ENCODE peak calls at places on chromosomes 1 and 21, in four cellular contexts. O is IMR-90, S is K562, F is GM12878. E is an unnamed sample.

GRCh38 chr1:45884700-45885099 is 81.3 kb downstream of the MAST2 start:
- DNase-seq in O (peak), S (no peak), F (no peak), E (no peak)

GRCh38 chr1:55504306-55504706 is 289.1 kb upstream of the USP24 start:
- DNase-seq in O (no peak), S (no peak), F (no peak), E (no peak)

GRCh38 chr1:54461731-54462596 is 55.8 kb upstream of the SSBP3 start:
- DNase-seq in O (no peak), S (no peak), F (no peak), E (no peak)

GRCh38 chr21:31873696-31874599 is 1.1 kb downstream of the HUNK start:
- DNase-seq in O (peak), S (peak), F (no peak), E (no peak)

GRCh38 chr1:9275567-9276034 is 17.1 kb upstream of the SPSB1 start:
- DNase-seq in O (peak), S (peak), F (peak), E (peak)

GRCh38 chr1:17128361-17128760 is 9.1 kb upstream of the PADI2 start:
- DNase-seq in O (peak), S (no peak), F (no peak), E (peak)

GRCh38 chr1:229070168-229070567 is 200.7 kb upstream of the RAB4A start:
- DNase-seq in O (peak), S (no peak), F (no peak), E (peak)

GRCh38 chr1:225694151-225694603 is 41.3 kb upstream of the ENAH start:
- DNase-seq in O (peak), S (no peak), F (no peak), E (peak)

GRCh38 chr21:17435565-17436543 is 77.0 kb upstream of the CXADR start:
- DNase-seq in O (no peak), S (no peak), F (no peak), E (peak)

GRCh38 chr1:156595016-156595415 is 3.4 kb downstream of the NAXE start:
- DNase-seq in O (no peak), S (no peak), F (no peak), E (no peak)

GRCh38 chr1:14476170-14476955 is 122.1 kb upstream of the KAZN start:
- DNase-seq in O (peak), S (no peak), F (no peak), E (no peak)

GRCh38 chr1:211548321-211549091 is 30.5 kb downstream of the SLC30A1 start:
- DNase-seq in O (no peak), S (peak), F (no peak), E (no peak)

GRCh38 chr1:217769768-217770167 is 138.6 kb downstream of the SPATA17 start:
- DNase-seq in O (no peak), S (no peak), F (no peak), E (no peak)

GRCh38 chr21:30233636-30234035 is 17.7 kb upstream of the CLDN8 start:
- DNase-seq in O (no peak), S (no peak), F (no peak), E (no peak)
- H3K4me2 ChIP-seq in O (no peak), S (no peak), F (no peak), E (no peak)

GRCh38 chr1:228018961-228019721 is 12.3 kb downstream of the WNT3A start:
- DNase-seq in O (no peak), S (no peak), F (no peak), E (no peak)
- TF ChIP-seq FOS in O (no peak), S (no peak), F (no peak), E (no peak)

GRCh38 chr21:44985441-44986401 is 45.9 kb downstream of the SLX9 start:
- DNase-seq in O (no peak), S (no peak), F (no peak), E (no peak)
- H3K4me2 ChIP-seq in O (no peak), S (no peak), F (no peak), E (no peak)

GRCh38 chr1:43975249-43975961 is 645 bp downstream of the ATP6V0B start:
- DNase-seq in O (no peak), S (peak), F (no peak), E (peak)
- TF ChIP-seq FOS in O (no peak), S (no peak), F (no peak), E (no peak)

DNA sequence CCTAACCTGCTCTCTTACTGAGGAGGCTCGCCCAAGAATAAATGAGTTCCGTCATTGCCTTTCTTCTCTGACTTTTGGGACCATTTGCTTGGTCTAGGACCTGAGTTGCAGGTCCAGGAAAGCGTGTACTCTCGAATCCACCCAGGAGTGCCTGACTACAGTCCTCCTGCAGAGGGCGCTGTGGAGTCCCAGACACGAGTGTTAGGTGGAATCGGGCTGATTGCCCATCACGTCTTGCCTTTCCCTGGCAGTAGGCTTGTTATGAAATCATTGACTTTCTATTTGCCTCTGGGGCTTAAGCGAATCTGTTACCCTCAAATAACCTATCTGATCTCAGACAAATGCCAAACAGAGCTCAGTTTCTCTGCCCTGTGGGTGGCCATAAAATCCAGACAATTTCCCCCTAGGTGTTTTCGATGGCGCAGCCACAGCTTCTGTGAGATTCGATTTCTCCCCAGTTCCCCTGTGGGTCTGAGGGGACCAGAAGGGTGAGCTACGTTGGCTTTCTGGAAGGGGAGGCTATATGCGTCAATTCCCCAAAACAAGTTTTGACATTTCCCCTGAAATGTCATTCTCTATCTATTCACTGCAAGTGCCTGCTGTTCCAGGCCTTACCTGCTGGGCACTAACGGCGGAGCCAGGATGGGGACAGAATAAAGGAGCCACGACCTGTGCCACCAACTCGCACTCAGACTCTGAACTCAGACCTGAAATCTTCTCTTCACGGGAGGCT is at the start of gene IL20:
- DNase-seq in O (peak), S (peak), F (peak), E (peak)
- H3K4me2 ChIP-seq in O (no peak), S (peak), F (no peak), E (no peak)

GRCh38 chr1:197027359-197027758 is 39.7 kb downstream of the F13B start:
- DNase-seq in O (no peak), S (no peak), F (no peak), E (no peak)
- TF ChIP-seq FOS in O (no peak), S (no peak), F (no peak), E (no peak)

GRCh38 chr1:204344665-204345064 is 15.1 kb downstream of the PLEKHA6 start:
- DNase-seq in O (no peak), S (no peak), F (no peak), E (no peak)
- H3K4me2 ChIP-seq in O (no peak), S (no peak), F (no peak), E (no peak)

GRCh38 chr1:165666152-165666551 is 32.2 kb downstream of the ALDH9A1 start:
- DNase-seq in O (peak), S (no peak), F (no peak), E (no peak)
- TF ChIP-seq FOS in O (no peak), S (no peak), F (no peak), E (no peak)

DNA sequence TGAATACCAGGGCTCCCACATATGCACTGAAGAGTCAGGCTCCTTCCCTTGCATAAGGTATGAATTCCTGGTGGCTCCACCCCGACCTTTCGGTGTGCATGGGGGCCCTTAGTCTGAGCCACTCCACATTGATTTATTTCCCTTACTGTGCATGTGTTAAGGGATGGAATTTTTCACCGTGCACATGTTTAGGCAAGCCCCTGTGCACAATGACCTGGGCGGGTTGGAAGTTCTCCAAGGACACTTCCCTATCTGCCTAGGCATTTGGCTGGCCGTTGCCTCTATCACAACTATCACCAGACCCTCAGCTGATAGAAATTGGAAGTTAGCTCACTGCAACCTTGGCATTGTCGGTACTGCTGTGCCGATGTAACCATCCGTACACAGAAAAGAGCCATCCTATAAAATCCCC is 9.7 kb downstream of the S100A6 start:
- DNase-seq in O (no peak), S (no peak), F (no peak), E (no peak)
- H3K4me2 ChIP-seq in O (no peak), S (peak), F (no peak), E (no peak)